ENCODE peak calls at places on chromosomes 11 and 22, in eight cellular contexts. Y is psoas muscle; C is CD4-positive, alpha-beta memory T cell; V is GM23248; J is sigmoid colon; D is mucosa of descending colon; R is CD4-positive, CD25-positive, alpha-beta regulatory T cell; S is mammary epithelial cell. U is an unnamed sample. For H3K4me1, the result is how much of the 10 kb centered on the place peaks cover.

GRCh38 chr11:18617688-18618340 is 16.3 kb downstream of the SPTY2D1 start:
- DNase-seq in Y (no peak), C (peak), V (peak), J (no peak), D (no peak), R (peak), S (no peak), U (no peak)

GRCh38 chr11:4672470-4672869 is 25.2 kb downstream of the OR51E2 start:
- DNase-seq in Y (no peak), C (no peak), V (no peak), J (no peak), D (no peak), R (no peak), S (no peak), U (no peak)

GRCh38 chr22:35914665-35915476 is 113.8 kb downstream of the RBFOX2 start:
- DNase-seq in Y (peak), C (no peak), V (peak), J (peak), D (no peak), R (no peak), S (peak), U (no peak)

GRCh38 chr22:36162127-36163034 is 1.8 kb upstream of the APOL3 start:
- DNase-seq in Y (no peak), C (peak), V (no peak), J (no peak), D (no peak), R (peak), S (no peak), U (no peak)

GRCh38 chr22:36194971-36195370 is 6.6 kb downstream of the APOL4 start:
- DNase-seq in Y (peak), C (peak), V (peak), J (peak), D (peak), R (peak), S (peak), U (no peak)

GRCh38 chr11:35658028-35658948 is 4.3 kb upstream of the TRIM44 start:
- DNase-seq in Y (no peak), C (no peak), V (peak), J (no peak), D (no peak), R (no peak), S (no peak), U (no peak)

GRCh38 chr11:129737535-129738230 is 78.0 kb upstream of the TMEM45B start:
- DNase-seq in Y (no peak), C (no peak), V (no peak), J (no peak), D (no peak), R (no peak), S (no peak), U (no peak)

GRCh38 chr22:38261478-38261803 is 11.4 kb downstream of the TMEM184B start:
- DNase-seq in Y (no peak), C (no peak), V (peak), J (no peak), D (no peak), R (no peak), S (no peak), U (no peak)

GRCh38 chr22:50731811-50732624 is 6.0 kb upstream of the ACR start:
- DNase-seq in Y (peak), C (peak), V (peak), J (no peak), D (peak), R (peak), S (peak), U (peak)
- H3K4me1 ChIP-seq in Y (under half), C (under half), V (under half), J (under half), D (under half), R (under half), S (under half), U (under half)

GRCh38 chr11:59615637-59616395 is at the start of gene OSBP:
- DNase-seq in Y (peak), C (peak), V (peak), J (peak), D (peak), R (peak), S (peak), U (peak)
- H3K4me3 ChIP-seq in Y (peak), C (peak), V (peak), J (peak), D (peak), R (peak), S (peak), U (peak)

DNA sequence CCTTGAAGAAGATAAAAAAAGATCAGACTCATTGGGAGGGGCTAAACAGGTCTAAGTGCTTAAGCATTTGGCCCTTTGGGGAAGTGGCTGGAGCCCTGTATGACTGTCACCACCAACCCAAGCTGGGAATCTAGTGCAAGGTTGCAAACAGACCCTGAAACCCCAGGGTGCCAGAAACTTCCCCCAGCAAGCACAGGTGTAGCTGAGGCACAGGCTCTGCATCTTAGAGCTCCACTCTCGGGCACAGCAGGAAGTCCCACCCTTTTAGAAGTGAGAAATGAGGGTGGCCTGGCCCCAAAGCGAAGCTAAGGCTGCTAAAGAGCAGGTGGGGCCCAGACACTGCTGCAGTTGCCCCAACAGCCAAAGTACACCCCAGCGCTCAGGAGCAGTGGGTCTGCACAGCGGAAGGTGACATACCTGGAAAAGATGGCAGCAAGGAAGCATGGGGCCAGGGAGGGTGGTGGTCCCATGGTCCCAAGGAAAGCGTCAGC is 5.8 kb upstream of the KDM2A start:
- DNase-seq in Y (no peak), C (no peak), V (no peak), J (peak), D (no peak), R (peak), S (no peak), U (peak)
- H3K4me1 ChIP-seq in Y (under half), C (under half), V (under half), J (under half), D (under half), R (under half), S (under half), U (under half)

GRCh38 chr11:65416341-65417185 is 6.0 kb upstream of the NEAT1 start:
- DNase-seq in Y (peak), C (peak), V (peak), J (peak), D (peak), R (peak), S (peak), U (peak)

GRCh38 chr11:65418431-65418680 is 4.2 kb upstream of the NEAT1 start:
- DNase-seq in Y (no peak), C (no peak), V (no peak), J (no peak), D (no peak), R (no peak), S (no peak), U (no peak)

GRCh38 chr11:65417702-65418430 is 4.7 kb upstream of the NEAT1 start:
- DNase-seq in Y (peak), C (peak), V (peak), J (peak), D (peak), R (peak), S (peak), U (peak)

GRCh38 chr11:65415499-65416340 is 6.9 kb upstream of the NEAT1 start:
- DNase-seq in Y (no peak), C (no peak), V (peak), J (peak), D (peak), R (no peak), S (no peak), U (peak)

DNA sequence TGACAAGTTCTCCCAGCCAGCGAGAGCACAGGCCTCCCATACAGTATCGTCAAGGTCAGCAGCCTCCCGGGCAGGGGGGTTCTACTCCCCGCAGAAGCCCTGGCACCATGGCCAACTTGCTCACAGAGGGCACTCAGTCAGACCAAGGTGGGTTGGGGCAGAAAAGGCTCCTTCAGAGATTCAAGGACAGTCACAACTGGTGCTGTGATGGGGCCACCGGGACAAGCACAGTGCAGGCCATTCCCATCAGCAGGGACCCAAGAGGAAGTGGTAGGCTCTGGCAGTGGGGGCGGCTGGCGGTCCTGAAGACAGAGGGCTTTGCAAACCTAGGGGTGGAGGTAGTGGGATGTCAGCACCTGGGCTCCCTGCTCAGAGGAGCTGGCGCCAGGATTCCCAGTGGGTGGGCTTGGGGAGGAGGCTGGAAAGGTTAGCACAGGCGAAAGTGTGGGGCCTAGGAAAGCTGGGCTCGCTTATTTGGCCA is 5.3 kb upstream of the NEAT1 start:
- DNase-seq in Y (peak), C (no peak), V (peak), J (peak), D (no peak), R (peak), S (no peak), U (peak)
- H3K4me3 ChIP-seq in Y (peak), C (peak), V (peak), J (peak), D (no peak), R (peak), S (no peak), U (peak)

GRCh38 chr22:45171830-45172229 is 8.1 kb downstream of the NUP50 start:
- DNase-seq in Y (no peak), C (no peak), V (no peak), J (no peak), D (no peak), R (no peak), S (no peak), U (no peak)
- H3K4me1 ChIP-seq in Y (under half), C (half or more), V (under half), J (under half), D (under half), R (half or more), S (under half), U (under half)

GRCh38 chr11:44308923-44309482 is 936 bp downstream of the ALX4 start:
- DNase-seq in Y (no peak), C (no peak), V (peak), J (no peak), D (no peak), R (no peak), S (no peak), U (no peak)
- H3K4me3 ChIP-seq in Y (peak), C (no peak), V (peak), J (no peak), D (no peak), R (no peak), S (no peak), U (peak)

GRCh38 chr11:119362741-119363080 is 16.2 kb upstream of the MFRP start:
- DNase-seq in Y (no peak), C (no peak), V (no peak), J (no peak), D (no peak), R (no peak), S (no peak), U (no peak)
- H3K4me1 ChIP-seq in Y (half or more), C (under half), V (under half), J (half or more), D (under half), R (under half), S (under half), U (under half)

DNA sequence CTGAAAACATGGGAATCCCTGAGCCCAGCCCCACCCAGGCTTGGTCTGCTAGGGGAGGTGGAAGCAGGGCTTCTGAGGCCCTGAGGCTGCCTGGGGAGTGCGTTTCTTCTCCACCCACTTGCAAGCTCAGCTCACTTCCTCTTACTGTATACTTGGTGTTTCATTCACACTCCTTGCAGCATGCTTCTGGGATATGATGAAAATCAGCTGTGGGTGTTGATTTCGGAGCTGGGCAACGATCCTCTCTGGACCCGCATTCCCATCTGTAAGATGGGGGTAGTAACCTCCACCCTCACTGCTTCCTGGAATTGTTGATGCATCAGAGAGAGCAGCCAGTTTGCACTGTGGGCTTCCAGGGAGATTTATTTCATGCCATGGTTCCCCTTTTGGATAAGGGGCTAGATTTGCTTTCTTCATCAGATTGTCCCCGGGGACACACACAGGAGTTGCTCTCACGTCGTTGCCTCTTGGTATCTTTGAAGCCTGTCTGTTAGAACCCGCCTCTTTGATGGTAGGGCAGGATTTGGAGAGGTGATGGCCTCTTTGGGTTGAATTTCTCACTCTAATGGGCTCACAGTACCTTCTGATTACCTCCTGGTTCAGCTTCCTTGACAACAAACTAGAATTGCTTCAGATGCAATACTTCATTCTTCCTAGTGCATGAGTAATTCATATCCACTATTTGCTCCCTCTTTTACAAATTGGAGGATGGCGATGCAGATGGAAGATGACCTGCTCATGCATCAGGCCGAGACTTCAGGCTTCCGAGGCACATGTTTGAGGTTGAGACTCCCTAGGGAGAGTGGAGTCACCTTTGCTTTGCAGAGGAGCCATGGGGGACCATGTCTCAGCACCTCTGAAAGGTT is 40.4 kb downstream of the BCR start:
- DNase-seq in Y (no peak), C (no peak), V (peak), J (no peak), D (peak), R (peak), S (peak), U (peak)
- H3K4me3 ChIP-seq in Y (no peak), C (no peak), V (peak), J (no peak), D (no peak), R (no peak), S (no peak), U (no peak)

DNA sequence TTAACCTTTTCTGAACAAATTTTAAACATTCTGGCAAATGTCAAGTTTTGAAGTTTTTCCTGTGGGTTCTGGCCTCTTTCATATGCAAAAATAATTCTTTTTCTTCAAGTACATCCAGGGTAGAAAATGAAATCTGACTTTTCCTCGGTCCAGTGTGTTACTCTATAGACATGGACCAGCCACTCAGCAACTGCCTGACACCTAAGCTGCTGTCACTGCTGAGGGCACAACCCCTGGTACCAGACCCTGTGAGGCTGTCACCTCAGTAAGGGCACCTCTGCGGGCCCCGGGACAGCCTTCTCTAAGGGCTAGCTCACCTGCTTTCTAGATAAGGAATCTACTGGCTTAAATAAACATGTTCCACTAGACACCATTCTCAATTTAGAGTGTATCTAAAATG is 33.8 kb downstream of the PPIL2 start:
- DNase-seq in Y (no peak), C (no peak), V (no peak), J (no peak), D (no peak), R (no peak), S (no peak), U (no peak)
- H3K4me1 ChIP-seq in Y (under half), C (under half), V (under half), J (under half), D (under half), R (under half), S (under half), U (under half)

DNA sequence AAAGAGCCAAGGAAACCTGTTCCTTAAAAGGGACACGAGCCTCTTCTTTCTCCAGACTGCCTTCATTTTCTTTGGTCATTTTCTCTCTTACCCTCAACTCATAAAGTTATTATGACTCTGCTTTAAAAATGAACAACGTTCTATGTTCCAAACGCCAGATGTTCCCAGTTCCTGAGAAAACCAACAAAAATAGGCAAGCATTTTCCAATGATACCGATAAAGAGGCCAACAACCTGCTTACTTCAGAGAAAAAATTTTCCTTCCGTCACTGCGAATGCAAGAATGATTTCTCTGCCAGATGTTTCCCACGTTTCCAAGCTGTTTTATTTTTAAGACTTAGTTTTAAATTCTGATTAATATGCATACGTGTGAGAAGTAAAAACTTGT is 315 bp upstream of the TRPC6 start:
- DNase-seq in Y (no peak), C (no peak), V (no peak), J (no peak), D (no peak), R (no peak), S (no peak), U (no peak)
- H3K4me3 ChIP-seq in Y (peak), C (no peak), V (no peak), J (peak), D (no peak), R (no peak), S (no peak), U (peak)